ENCODE peak calls at places on chromosome 12, in six cellular contexts. O is NCI-H510A; U is activated CD8-positive, alpha-beta memory T cell treated with anti-CD3 and anti-CD28 coated beads for 1 hour; C is fibroblast of the conjunctiva; J is NCI-H774; N is astrocyte of the cerebellum. L is an unnamed sample.

GRCh38 chr12:61365001-61365400 is 895.2 kb upstream of the USP15 start:
- DNase-seq in N (no peak), U (no peak), O (no peak), C (no peak), J (no peak), L (no peak)

GRCh38 chr12:115722181-115722580 is 555.3 kb downstream of the MED13L start:
- DNase-seq in N (no peak), U (no peak), O (no peak), J (no peak), C (no peak), L (no peak)

GRCh38 chr12:106690569-106690968 is 83.9 kb upstream of the RIC8B start:
- DNase-seq in U (no peak), C (no peak), J (no peak), O (no peak), N (no peak), L (no peak)

GRCh38 chr12:66107451-66107915 is 23.1 kb downstream of the LLPH start:
- DNase-seq in U (peak), J (peak), N (peak), C (peak), O (peak), L (peak)

GRCh38 chr12:21678959-21679358 is 21.3 kb upstream of the LDHB start:
- DNase-seq in N (no peak), J (no peak), U (no peak), C (no peak), O (no peak), L (no peak)

GRCh38 chr12:11837318-11837934 is 188.0 kb downstream of the ETV6 start:
- DNase-seq in U (no peak), C (no peak), J (no peak), N (no peak), O (no peak), L (no peak)

GRCh38 chr12:122001379-122002209 is 20.1 kb upstream of the BCL7A start:
- DNase-seq in N (no peak), C (no peak), J (no peak), O (no peak), U (no peak), L (no peak)

GRCh38 chr12:112309797-112310196 is 72.4 kb downstream of the HECTD4 start:
- DNase-seq in O (no peak), N (no peak), J (no peak), U (no peak), C (no peak), L (no peak)

GRCh38 chr12:109291531-109292341 is 17.3 kb downstream of the FOXN4 start:
- DNase-seq in J (peak), O (peak), N (no peak), C (no peak), U (no peak), L (peak)

GRCh38 chr12:97177482-97177881 is 270.4 kb downstream of the NEDD1 start:
- DNase-seq in U (no peak), N (peak), C (no peak), O (no peak), J (no peak), L (no peak)

GRCh38 chr12:95709152-95709551 is 81.4 kb downstream of the NTN4 start:
- DNase-seq in U (no peak), O (no peak), N (no peak), J (no peak), C (no peak), L (no peak)

GRCh38 chr12:89450922-89451321 is 73.7 kb downstream of the GALNT4 start:
- DNase-seq in J (no peak), N (peak), C (no peak), O (no peak), U (no peak), L (no peak)

GRCh38 chr12:88298761-88299242 is 156.7 kb downstream of the TMTC3 start:
- DNase-seq in N (peak), J (no peak), C (no peak), O (no peak), U (no peak), L (peak)

GRCh38 chr12:24724765-24725307 is 224.1 kb downstream of the BCAT1 start:
- DNase-seq in O (no peak), J (no peak), N (no peak), U (no peak), C (no peak), L (no peak)

GRCh38 chr12:56898938-56899337 is 35.3 kb downstream of the SDR9C7 start:
- DNase-seq in J (no peak), N (no peak), O (no peak), U (no peak), C (no peak), L (no peak)

GRCh38 chr12:46205293-46205692 is 63.5 kb downstream of the SLC38A1 start:
- DNase-seq in C (no peak), N (no peak), J (peak), O (no peak), U (no peak), L (no peak)

GRCh38 chr12:49519574-49519936 is 19.3 kb upstream of the KCNH3 start:
- DNase-seq in J (no peak), C (no peak), U (no peak), O (no peak), N (no peak), L (no peak)

GRCh38 chr12:31020385-31021166 is 53.1 kb upstream of the DDX11 start:
- DNase-seq in C (no peak), U (no peak), O (no peak), N (no peak), J (no peak), L (no peak)

GRCh38 chr12:94714378-94714777 is 64.0 kb upstream of the TMCC3 start:
- DNase-seq in U (no peak), J (peak), O (no peak), N (peak), C (peak), L (no peak)

GRCh38 chr12:49260165-49260564 is 4.7 kb upstream of the TUBA1C start:
- DNase-seq in O (no peak), J (no peak), U (no peak), C (peak), N (no peak), L (no peak)

GRCh38 chr12:116455540-116456306 is 103.5 kb upstream of the MAP1LC3B2 start:
- DNase-seq in O (no peak), U (no peak), J (peak), C (peak), N (peak), L (peak)

GRCh38 chr12:12901158-12901791 is 9.9 kb downstream of the GPRC5A start:
- DNase-seq in O (no peak), N (no peak), U (no peak), C (peak), J (no peak), L (peak)

GRCh38 chr12:95282266-95282665 is 64.7 kb downstream of the VEZT start:
- DNase-seq in J (no peak), C (no peak), N (peak), U (no peak), O (no peak), L (no peak)

GRCh38 chr12:104576980-104577925 is 120.5 kb downstream of the CHST11 start:
- DNase-seq in N (no peak), J (no peak), U (no peak), C (no peak), O (no peak), L (no peak)

GRCh38 chr12:88921890-88922532 is 341.7 kb upstream of the KITLG start:
- DNase-seq in J (no peak), C (no peak), O (no peak), N (no peak), U (no peak), L (no peak)

GRCh38 chr12:55933158-55933798 is 2.3 kb downstream of the DGKA start:
- DNase-seq in O (no peak), C (no peak), J (no peak), N (no peak), U (no peak), L (no peak)

GRCh38 chr12:125983784-125984510 is 918.7 kb downstream of the AACS start:
- DNase-seq in J (peak), N (peak), C (no peak), O (peak), U (no peak), L (no peak)

GRCh38 chr12:27334052-27334720 is 1.6 kb downstream of the BMAL2 start:
- DNase-seq in O (no peak), U (no peak), J (no peak), C (no peak), N (no peak), L (no peak)

GRCh38 chr12:120447992-120448391 is 1.7 kb downstream of the GATC start:
- DNase-seq in J (no peak), U (no peak), C (no peak), O (no peak), N (no peak), L (no peak)

GRCh38 chr12:8452036-8452435 is 3.7 kb upstream of the CLEC6A start:
- DNase-seq in N (no peak), C (no peak), J (no peak), U (no peak), O (no peak), L (no peak)

GRCh38 chr12:56679834-56680575 is 8.1 kb downstream of the PTGES3 start:
- DNase-seq in O (no peak), C (no peak), N (no peak), U (no peak), J (no peak), L (no peak)

GRCh38 chr12:80218925-80219714 is 119.8 kb downstream of the OTOGL start:
- DNase-seq in O (no peak), N (no peak), C (no peak), J (no peak), U (no peak), L (no peak)

GRCh38 chr12:30153981-30154380 is 370.2 kb upstream of the TMTC1 start:
- DNase-seq in U (no peak), O (no peak), C (no peak), N (no peak), J (no peak), L (no peak)

GRCh38 chr12:1500095-1500801 is 94.1 kb downstream of the FBXL14 start:
- DNase-seq in O (no peak), U (no peak), N (no peak), C (no peak), J (no peak), L (peak)

GRCh38 chr12:109881752-109882151 is 1.4 kb upstream of the GLTP start:
- DNase-seq in U (no peak), C (no peak), N (no peak), J (no peak), O (no peak), L (no peak)

GRCh38 chr12:103930787-103931536 is 752 bp downstream of the HSP90B1 start:
- DNase-seq in J (no peak), N (peak), C (peak), U (no peak), O (no peak), L (no peak)

GRCh38 chr12:93794738-93795137 is 117.6 kb downstream of the CRADD start:
- DNase-seq in N (no peak), U (no peak), O (no peak), C (no peak), J (no peak), L (no peak)